ENCODE peak calls at places on chromosomes 5 and 9, in six cellular contexts. D is HCT116, V is astrocyte, T is hepatocyte, B is DND-41, M is K562. K is an unnamed sample. For H3K4me1, the result is how much of the 10 kb centered on the place peaks cover.

GRCh38 chr9:33517373-33517772 is 6.7 kb upstream of the ANKRD18B start:
- DNase-seq in D (no peak), V (peak), T (peak), B (no peak), M (peak), K (no peak)

GRCh38 chr5:40991168-40991980 is 79.8 kb downstream of the MROH2B start:
- DNase-seq in D (no peak), V (peak), T (peak), B (no peak), M (no peak), K (no peak)

GRCh38 chr9:116153765-116154333 is at the start of gene PAPPA:
- DNase-seq in D (no peak), V (no peak), T (peak), B (no peak), M (no peak), K (peak)

GRCh38 chr9:530681-531080 is 310.8 kb upstream of the DMRT1 start:
- DNase-seq in D (peak), V (peak), T (no peak), B (no peak), M (no peak), K (no peak)

GRCh38 chr9:136886610-136887597 is 588 bp downstream of the TRAF2 start:
- DNase-seq in D (no peak), V (no peak), T (peak), B (peak), M (peak), K (peak)

GRCh38 chr9:123928471-123929176 is 1.3 kb downstream of the DENND1A start:
- DNase-seq in D (no peak), V (peak), T (no peak), B (no peak), M (peak), K (peak)

GRCh38 chr9:90616806-90617205 is 25.8 kb downstream of the DIRAS2 start:
- DNase-seq in D (no peak), V (no peak), T (no peak), B (no peak), M (no peak), K (no peak)

GRCh38 chr5:111454198-111454606 is 58.1 kb downstream of the STARD4 start:
- DNase-seq in D (no peak), V (peak), T (peak), B (no peak), M (no peak), K (peak)

GRCh38 chr5:180287868-180288267 is 4.0 kb downstream of the MAPK9 start:
- DNase-seq in D (no peak), V (no peak), T (no peak), B (no peak), M (no peak), K (no peak)

GRCh38 chr9:95307538-95307937 is 10.0 kb downstream of the FANCC start:
- DNase-seq in D (no peak), V (no peak), T (peak), B (no peak), M (peak), K (no peak)

GRCh38 chr9:14221119-14221518 is 92.8 kb downstream of the NFIB start:
- DNase-seq in D (no peak), V (peak), T (no peak), B (no peak), M (no peak), K (peak)

GRCh38 chr9:121503443-121503842 is 3.8 kb upstream of the GGTA1 start:
- DNase-seq in D (no peak), V (no peak), T (no peak), B (no peak), M (no peak), K (no peak)

GRCh38 chr5:154118385-154118784 is 72.1 kb upstream of the GALNT10 start:
- DNase-seq in D (no peak), V (no peak), T (no peak), B (no peak), M (no peak), K (no peak)

GRCh38 chr9:107425110-107426025 is 64.2 kb downstream of the KLF4 start:
- DNase-seq in D (peak), V (peak), T (peak), B (peak), M (peak), K (peak)

GRCh38 chr5:78755822-78756429 is 107.4 kb upstream of the LHFPL2 start:
- DNase-seq in D (no peak), V (no peak), T (no peak), B (no peak), M (no peak), K (no peak)

GRCh38 chr5:135829681-135830383 is 4.6 kb upstream of the SLC25A48 start:
- DNase-seq in D (peak), V (peak), T (peak), B (peak), M (peak), K (peak)

GRCh38 chr5:83374547-83374946 is 97.0 kb upstream of the VCAN start:
- DNase-seq in D (no peak), V (peak), T (no peak), B (no peak), M (no peak), K (no peak)
- H3K4me1 ChIP-seq in D (under half), V (under half), T (under half), B (under half), M (under half), K (under half)

GRCh38 chr5:81850494-81850893 is 99.6 kb upstream of the SSBP2 start:
- DNase-seq in D (no peak), V (peak), T (no peak), B (peak), M (no peak), K (no peak)
- H3K4me3 ChIP-seq in D (no peak), V (no peak), T (no peak), B (peak), M (no peak), K (no peak)

GRCh38 chr5:73444499-73445432 is 3.8 kb downstream of the FOXD1 start:
- DNase-seq in D (no peak), V (no peak), T (no peak), B (no peak), M (no peak), K (no peak)
- H3K4me2 ChIP-seq in D (no peak), V (peak), T (no peak), B (no peak), M (no peak), K (peak)

GRCh38 chr5:132434813-132435286 is 55.7 kb downstream of the IRF1 start:
- DNase-seq in D (no peak), V (no peak), T (no peak), B (no peak), M (no peak), K (no peak)

GRCh38 chr5:132435891-132436290 is 54.7 kb downstream of the IRF1 start:
- DNase-seq in D (no peak), V (no peak), T (no peak), B (no peak), M (no peak), K (no peak)

GRCh38 chr5:132433141-132433540 is 57.4 kb downstream of the IRF1 start:
- DNase-seq in D (no peak), V (no peak), T (no peak), B (no peak), M (no peak), K (no peak)

GRCh38 chr5:132436936-132437335 is 53.6 kb downstream of the IRF1 start:
- DNase-seq in D (no peak), V (no peak), T (no peak), B (no peak), M (no peak), K (no peak)

DNA sequence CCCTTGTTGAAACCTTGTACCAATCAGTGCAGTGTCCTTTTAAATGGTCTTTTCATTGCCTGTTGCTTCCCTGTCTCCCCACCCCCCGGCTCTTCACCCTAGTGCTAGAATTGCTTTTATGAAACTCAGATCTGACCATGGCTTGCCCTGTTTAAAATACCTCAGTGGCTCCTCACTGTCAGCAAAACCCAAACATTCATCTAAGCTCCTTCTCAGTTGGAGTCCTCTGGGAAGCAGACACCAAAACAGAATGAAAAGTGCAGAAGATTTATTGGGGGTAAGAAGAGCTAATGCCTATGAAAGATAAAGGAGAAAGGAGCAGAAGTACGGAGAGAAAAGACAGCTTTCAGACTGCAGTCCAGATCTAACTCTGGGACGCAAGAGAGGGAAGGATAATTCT is 56.2 kb downstream of the IRF1 start:
- DNase-seq in D (no peak), V (no peak), T (no peak), B (no peak), M (no peak), K (no peak)
- H3K4me1 ChIP-seq in D (under half), V (under half), T (under half), B (half or more), M (under half), K (under half)

GRCh38 chr5:177363565-177363964 is 5.8 kb downstream of the RGS14 start:
- DNase-seq in D (no peak), V (no peak), T (no peak), B (no peak), M (no peak), K (no peak)
- H3K4me3 ChIP-seq in D (peak), V (peak), T (peak), B (no peak), M (peak), K (peak)

GRCh38 chr5:33725846-33726245 is 165.9 kb downstream of the ADAMTS12 start:
- DNase-seq in D (no peak), V (peak), T (no peak), B (no peak), M (no peak), K (peak)
- H3K4me2 ChIP-seq in D (no peak), V (peak), T (no peak), B (no peak), M (no peak), K (no peak)

DNA sequence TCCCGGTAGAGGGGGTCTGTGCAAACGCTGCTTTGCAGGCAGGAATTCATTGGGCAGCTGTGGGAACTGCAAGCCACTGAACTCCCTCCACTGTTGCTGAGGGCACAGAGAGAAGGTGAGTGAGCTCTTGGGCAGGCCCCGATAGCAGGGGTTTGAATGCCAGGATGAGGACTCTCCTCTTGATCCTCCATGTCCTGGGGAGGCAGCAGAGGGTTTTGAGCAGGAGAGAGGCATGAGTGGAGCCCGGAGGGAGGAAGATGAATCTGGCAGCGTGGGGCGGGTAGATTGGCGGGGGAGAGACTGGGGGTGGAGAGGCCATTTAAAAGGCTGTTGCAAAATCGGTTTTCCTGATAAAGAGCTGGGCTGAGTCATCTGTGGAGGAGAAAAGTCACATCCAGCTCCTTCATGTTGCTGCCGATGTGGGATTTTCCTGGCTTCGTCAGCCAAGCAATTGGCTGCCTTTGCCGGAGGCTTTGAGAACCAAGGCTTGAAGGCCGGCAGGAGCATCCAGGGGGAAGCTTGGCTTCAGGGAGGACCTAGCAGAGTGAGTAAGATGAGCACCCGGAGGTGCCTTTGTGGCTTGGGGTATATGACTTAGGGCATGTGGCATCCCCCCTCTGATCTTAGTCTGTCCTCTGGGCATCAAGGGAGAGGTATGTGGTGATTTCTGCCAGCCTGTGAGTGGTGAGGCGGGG is at the start of gene SYNPO:
- DNase-seq in D (no peak), V (peak), T (peak), B (no peak), M (peak), K (peak)
- H3K4me1 ChIP-seq in D (half or more), V (half or more), T (half or more), B (under half), M (under half), K (half or more)

GRCh38 chr5:6373081-6373846 is 5.1 kb downstream of the MED10 start:
- DNase-seq in D (no peak), V (no peak), T (no peak), B (no peak), M (peak), K (peak)

GRCh38 chr5:6379246-6379645 is 899 bp upstream of the MED10 start:
- DNase-seq in D (no peak), V (no peak), T (no peak), B (no peak), M (peak), K (no peak)

GRCh38 chr5:6378128-6379023 is at the start of gene MED10:
- DNase-seq in D (peak), V (peak), T (peak), B (peak), M (peak), K (peak)

GRCh38 chr5:6377582-6378127 is 692 bp downstream of the MED10 start:
- DNase-seq in D (no peak), V (no peak), T (no peak), B (no peak), M (no peak), K (peak)

DNA sequence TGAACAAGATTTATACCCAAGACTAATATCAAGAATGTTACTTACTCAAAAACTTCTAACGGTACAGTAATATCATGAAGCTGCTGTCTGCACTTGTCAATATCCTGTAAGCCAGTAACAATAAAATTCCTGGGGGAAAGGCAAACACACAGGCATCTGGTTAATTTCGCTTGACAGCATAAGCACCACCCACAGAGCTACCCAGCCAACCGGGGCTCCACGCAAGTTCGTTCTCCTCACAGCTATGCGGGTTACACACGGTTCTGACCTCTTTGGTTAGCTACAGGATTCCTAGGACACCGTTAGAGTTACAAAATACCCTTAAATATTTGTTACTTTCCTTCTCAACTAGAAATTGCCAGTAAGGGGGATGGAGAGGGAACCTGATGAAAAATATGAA is 1.2 kb downstream of the MED10 start:
- DNase-seq in D (no peak), V (peak), T (no peak), B (no peak), M (no peak), K (no peak)
- H3K4me3 ChIP-seq in D (peak), V (peak), T (peak), B (peak), M (peak), K (peak)